ENCODE peak calls at places on chromosomes 12 and 14, in seven cellular contexts. V is Panc1, M is endothelial cell, J is mammary epithelial cell, B is HCT116, Y is MCF 10A, G is tibial nerve. R is an unnamed sample.

GRCh38 chr12:70467908-70468733 is 102.0 kb downstream of the KCNMB4 start:
- DNase-seq in G (no peak), M (no peak), V (no peak), Y (no peak), B (peak), J (no peak), R (no peak)

GRCh38 chr14:24376448-24377070 is 8.6 kb downstream of the NFATC4 start:
- DNase-seq in J (no peak), G (no peak), M (no peak), Y (no peak), B (no peak), V (no peak), R (no peak)

GRCh38 chr14:95222870-95223398 is 65.6 kb upstream of the DICER1 start:
- DNase-seq in M (no peak), Y (peak), G (no peak), B (no peak), V (no peak), J (peak), R (no peak)

GRCh38 chr14:100871234-100872186 is 32.0 kb downstream of the RTL1 start:
- DNase-seq in J (peak), G (no peak), Y (peak), B (peak), V (no peak), M (no peak), R (no peak)

GRCh38 chr12:16573652-16574077 is 32.3 kb downstream of the LMO3 start:
- DNase-seq in V (no peak), J (no peak), G (peak), Y (peak), B (no peak), M (no peak), R (no peak)

GRCh38 chr12:56565510-56566101 is 44.0 kb downstream of the RBMS2 start:
- DNase-seq in G (peak), M (peak), J (no peak), V (no peak), Y (no peak), B (no peak), R (no peak)

GRCh38 chr12:82694970-82695369 is 8.3 kb downstream of the TMTC2 start:
- DNase-seq in Y (no peak), G (no peak), M (no peak), J (peak), B (no peak), V (no peak), R (no peak)

GRCh38 chr12:85642810-85643209 is 193.4 kb downstream of the RASSF9 start:
- DNase-seq in B (no peak), M (no peak), V (no peak), G (no peak), Y (peak), J (no peak), R (no peak)

GRCh38 chr12:114682101-114682919 is 1.7 kb downstream of the TBX3 start:
- DNase-seq in B (no peak), V (no peak), G (no peak), J (peak), Y (peak), M (no peak), R (no peak)

GRCh38 chr12:114684098-114684869 is at the start of gene TBX3:
- DNase-seq in J (peak), G (peak), B (peak), M (peak), V (peak), Y (peak), R (no peak)

GRCh38 chr12:114682920-114683708 is 861 bp downstream of the TBX3 start:
- DNase-seq in J (peak), B (no peak), M (no peak), G (no peak), V (no peak), Y (peak), R (no peak)

GRCh38 chr12:114684870-114685273 is 897 bp upstream of the TBX3 start:
- DNase-seq in V (no peak), J (no peak), G (no peak), M (no peak), B (no peak), Y (no peak), R (no peak)

DNA sequence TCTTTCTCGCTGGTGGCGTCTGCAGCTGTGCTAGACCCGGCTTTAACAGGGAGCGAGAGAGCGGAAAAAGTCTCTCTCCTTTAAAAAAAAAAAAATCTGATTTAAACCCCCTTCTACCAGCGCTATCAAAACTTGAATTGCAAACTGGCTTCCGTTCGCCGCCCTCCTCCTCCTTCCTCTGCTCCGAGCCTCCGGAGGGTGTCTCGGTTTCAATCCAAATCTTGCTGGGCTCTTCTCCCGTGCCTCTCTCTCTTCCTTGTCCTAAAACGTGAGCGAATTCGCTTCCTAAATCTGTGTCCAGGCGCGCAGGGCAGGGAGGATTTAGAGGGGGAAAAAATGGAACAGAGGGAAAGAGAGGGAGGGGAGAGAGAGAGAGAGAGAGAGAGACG is 272 bp downstream of the TBX3 start:
- DNase-seq in Y (no peak), G (no peak), M (no peak), V (no peak), B (no peak), J (no peak), R (no peak)
- TF ChIP-seq CTCF in Y (no peak), G (no peak), M (no peak), V (no peak), B (no peak), J (no peak), R (no peak)

GRCh38 chr14:93727917-93728650 is 60.2 kb downstream of the PRIMA1 start:
- DNase-seq in G (no peak), Y (no peak), B (no peak), V (no peak), M (no peak), J (no peak), R (no peak)

GRCh38 chr14:93725993-93726392 is 62.3 kb downstream of the PRIMA1 start:
- DNase-seq in B (no peak), Y (no peak), J (no peak), V (no peak), G (no peak), M (no peak), R (no peak)

GRCh38 chr14:93723001-93723400 is 65.3 kb downstream of the PRIMA1 start:
- DNase-seq in J (no peak), G (no peak), V (no peak), M (no peak), Y (no peak), B (no peak), R (no peak)

GRCh38 chr14:93727039-93727740 is 61.1 kb downstream of the PRIMA1 start:
- DNase-seq in B (no peak), V (no peak), M (no peak), G (no peak), J (no peak), Y (no peak), R (no peak)

GRCh38 chr14:93725002-93725582 is 63.2 kb downstream of the PRIMA1 start:
- DNase-seq in B (no peak), G (no peak), M (no peak), Y (no peak), V (no peak), J (no peak), R (no peak)
- TF ChIP-seq CTCF in B (no peak), G (no peak), M (no peak), Y (no peak), V (no peak), J (no peak), R (no peak)

GRCh38 chr12:50772470-50772869 is 8.6 kb downstream of the ATF1 start:
- DNase-seq in V (no peak), J (no peak), B (no peak), Y (no peak), G (no peak), M (no peak), R (no peak)
- TF ChIP-seq CTCF in V (no peak), J (no peak), B (no peak), Y (no peak), G (no peak), M (no peak), R (no peak)

DNA sequence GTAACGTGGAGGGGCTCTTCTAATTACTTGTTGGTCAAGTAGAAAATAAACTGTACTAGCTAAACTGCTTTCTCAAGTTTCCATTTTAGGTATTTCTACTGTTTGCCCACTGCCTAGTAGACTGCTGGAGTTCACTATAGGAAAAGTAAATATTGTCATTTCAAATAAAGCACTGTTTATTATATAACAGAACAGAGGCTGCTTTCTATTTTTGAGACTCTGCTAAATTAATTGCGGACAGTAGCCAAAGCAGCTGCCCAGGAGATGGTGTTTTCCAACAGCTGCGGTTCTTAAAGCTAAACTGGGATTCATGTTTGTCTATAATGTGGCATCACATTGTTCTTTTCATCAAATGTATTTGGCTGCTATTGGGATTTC is 15.9 kb upstream of the SIX1 start:
- DNase-seq in G (no peak), V (no peak), J (no peak), B (no peak), Y (no peak), M (no peak), R (no peak)
- TF ChIP-seq CTCF in G (no peak), V (no peak), J (no peak), B (no peak), Y (no peak), M (no peak), R (no peak)

GRCh38 chr14:77991128-77991772 is 178.9 kb upstream of the NRXN3 start:
- DNase-seq in J (no peak), Y (no peak), G (no peak), V (no peak), B (no peak), M (no peak), R (no peak)
- TF ChIP-seq CTCF in J (peak), Y (no peak), G (no peak), V (peak), B (peak), M (no peak), R (no peak)

DNA sequence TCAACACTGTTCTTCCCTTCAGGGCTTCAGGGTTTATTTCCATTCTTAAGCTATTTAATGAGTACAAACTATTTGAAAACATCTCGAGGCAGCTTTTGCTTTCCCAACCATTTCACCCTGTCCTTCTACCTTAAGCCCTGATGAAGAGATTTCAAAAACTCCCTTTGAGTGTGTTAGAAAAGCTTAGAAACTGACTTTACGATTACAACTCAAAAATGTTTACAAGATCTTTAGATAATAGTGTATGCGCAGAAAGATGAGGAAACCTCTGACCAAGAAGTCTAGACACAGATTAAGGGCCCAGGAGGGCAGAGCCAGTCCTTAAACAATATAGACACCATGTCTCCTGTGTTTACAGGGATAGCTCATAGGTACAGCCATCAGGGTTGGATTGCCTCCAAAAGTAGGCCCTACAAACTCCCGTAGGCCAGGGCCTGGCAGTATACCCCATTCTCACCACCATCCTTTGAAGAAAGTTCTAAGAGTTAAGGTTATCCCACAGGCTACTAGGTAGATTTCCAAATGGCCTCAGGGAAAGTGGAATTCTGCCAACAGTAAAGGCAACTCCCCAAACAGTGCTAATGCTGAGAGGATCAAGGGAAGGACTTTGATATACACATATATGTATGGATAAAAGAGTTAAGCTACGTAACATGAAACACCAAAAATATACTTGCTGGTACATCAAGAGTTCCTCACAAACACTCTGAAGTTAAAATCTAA is 11.3 kb upstream of the SOS2 start:
- DNase-seq in M (no peak), B (no peak), J (no peak), Y (no peak), V (no peak), G (no peak), R (no peak)
- TF ChIP-seq CTCF in M (no peak), B (no peak), J (no peak), Y (no peak), V (no peak), G (no peak), R (no peak)

GRCh38 chr12:51522696-51523095 is 68.3 kb upstream of the SCN8A start:
- DNase-seq in G (no peak), J (no peak), M (no peak), B (no peak), Y (no peak), V (no peak), R (no peak)

GRCh38 chr12:51519755-51520154 is 71.3 kb upstream of the SCN8A start:
- DNase-seq in G (no peak), M (no peak), V (no peak), Y (no peak), B (no peak), J (no peak), R (no peak)

GRCh38 chr12:51517800-51518199 is 73.2 kb upstream of the SCN8A start:
- DNase-seq in B (no peak), G (no peak), M (no peak), V (no peak), J (no peak), Y (no peak), R (no peak)

GRCh38 chr12:51521554-51522276 is 69.3 kb upstream of the SCN8A start:
- DNase-seq in B (no peak), V (no peak), G (no peak), J (no peak), M (no peak), Y (no peak), R (no peak)

GRCh38 chr12:51520576-51521325 is 70.3 kb upstream of the SCN8A start:
- DNase-seq in B (no peak), V (no peak), Y (no peak), G (no peak), M (no peak), J (no peak), R (no peak)
- TF ChIP-seq CTCF in B (no peak), V (no peak), Y (no peak), G (no peak), M (no peak), J (no peak), R (no peak)

GRCh38 chr14:36863271-36863670 is 201.6 kb downstream of the PAX9 start:
- DNase-seq in J (no peak), G (no peak), V (no peak), Y (no peak), B (no peak), M (no peak), R (no peak)
- TF ChIP-seq CTCF in J (no peak), G (no peak), V (peak), Y (no peak), B (peak), M (peak), R (no peak)

R was measured in natural killer cell.